ENCODE peak calls at places on chromosome 7, in ten cellular contexts. Q, L, U, B, P, I, G, Z, K and R are unnamed samples.
A peak's percentile ranks its signal among the peaks of the same experiment; 100 is the strongest.

GRCh38 chr7:37357277-37357996 is 91.2 kb downstream of the ELMO1 start:
- DNase-seq in I (no peak), U (no peak), G (no peak), P (no peak), Z (no peak), L (no peak), Q (no peak), K (no peak), B (no peak), R (no peak)

GRCh38 chr7:22566592-22566991 is 66.6 kb upstream of the STEAP1B start:
- DNase-seq in G (no peak), Q (no peak), K (no peak), I (no peak), P (no peak), U (no peak), B (no peak), L (no peak), Z (no peak), R (no peak)

GRCh38 chr7:25781704-25782103 is 370.3 kb upstream of the NFE2L3 start:
- DNase-seq in L (no peak), Z (no peak), G (no peak), K (no peak), P (no peak), U (no peak), Q (no peak), I (no peak), B (no peak), R (no peak)

GRCh38 chr7:156218544-156219306 is 406.5 kb upstream of the SHH start:
- DNase-seq in Q (no peak), I (no peak), P (no peak), B (no peak), U (no peak), Z (no peak), L (no peak), K (no peak), G (no peak), R (no peak)

GRCh38 chr7:79507161-79507560 is 53.7 kb upstream of the MAGI2 start:
- DNase-seq in Q (no peak), I (no peak), K (no peak), U (no peak), L (no peak), Z (no peak), G (no peak), P (no peak), B (no peak), R (no peak)

GRCh38 chr7:76234282-76234584 is 32.5 kb downstream of the SRRM3 start:
- DNase-seq in Q (no peak), G (no peak), L (no peak), P (no peak), Z (no peak), K (no peak), B (no peak), U (no peak), I (no peak), R (no peak)

GRCh38 chr7:65750511-65751344 is 122.1 kb upstream of the VKORC1L1 start:
- DNase-seq in Z (peak; percentile 81), P (peak; percentile 91), U (peak; percentile 92), I (peak; percentile 87), Q (peak; percentile 93), G (peak; percentile 93), K (peak; percentile 84), B (peak; percentile 94), L (peak; percentile 83), R (peak; percentile 91)

GRCh38 chr7:148747274-148747673 is 48.6 kb downstream of the CUL1 start:
- DNase-seq in U (peak; percentile 92), L (peak; percentile 38), B (no peak), K (no peak), Q (no peak), I (no peak), G (no peak), Z (no peak), P (no peak), R (peak; percentile 30)

GRCh38 chr7:42915356-42915755 is 3.5 kb upstream of the C7orf25 start:
- DNase-seq in P (no peak), I (no peak), K (peak; percentile 39), B (no peak), Z (no peak), Q (no peak), L (no peak), U (no peak), G (no peak), R (no peak)

GRCh38 chr7:30475580-30475979 is 3.0 kb downstream of the NOD1 start:
- DNase-seq in Z (no peak), L (no peak), I (no peak), U (no peak), G (no peak), Q (no peak), P (no peak), B (no peak), K (no peak), R (peak; percentile 67)

GRCh38 chr7:30476401-30477145 is 2.0 kb downstream of the NOD1 start:
- DNase-seq in I (no peak), Z (no peak), P (no peak), K (no peak), U (no peak), B (no peak), L (no peak), G (peak; percentile 59), Q (no peak), R (peak; percentile 53)

GRCh38 chr7:30474485-30474884 is 4.1 kb downstream of the NOD1 start:
- DNase-seq in Q (no peak), P (no peak), K (no peak), G (no peak), B (no peak), L (no peak), Z (no peak), I (no peak), U (no peak), R (no peak)

GRCh38 chr7:30474893-30475292 is 3.7 kb downstream of the NOD1 start:
- DNase-seq in G (no peak), L (no peak), I (no peak), B (no peak), P (no peak), Z (no peak), K (peak; percentile 84), U (no peak), Q (no peak), R (no peak)

GRCh38 chr7:30478349-30479228 is at the start of gene NOD1:
- DNase-seq in I (peak; percentile 60), Z (peak; percentile 55), Q (peak; percentile 87), P (peak; percentile 85), B (peak; percentile 86), L (peak; percentile 51), U (peak; percentile 77), G (peak; percentile 58), K (peak; percentile 63), R (peak; percentile 77)
- TF ChIP-seq CTCF in I (no peak), Z (peak; percentile 20), Q (peak; percentile 18), P (peak; percentile 37), B (no peak), L (peak; percentile 35), U (peak; percentile 33), G (no peak), K (no peak), R (no peak)

DNA sequence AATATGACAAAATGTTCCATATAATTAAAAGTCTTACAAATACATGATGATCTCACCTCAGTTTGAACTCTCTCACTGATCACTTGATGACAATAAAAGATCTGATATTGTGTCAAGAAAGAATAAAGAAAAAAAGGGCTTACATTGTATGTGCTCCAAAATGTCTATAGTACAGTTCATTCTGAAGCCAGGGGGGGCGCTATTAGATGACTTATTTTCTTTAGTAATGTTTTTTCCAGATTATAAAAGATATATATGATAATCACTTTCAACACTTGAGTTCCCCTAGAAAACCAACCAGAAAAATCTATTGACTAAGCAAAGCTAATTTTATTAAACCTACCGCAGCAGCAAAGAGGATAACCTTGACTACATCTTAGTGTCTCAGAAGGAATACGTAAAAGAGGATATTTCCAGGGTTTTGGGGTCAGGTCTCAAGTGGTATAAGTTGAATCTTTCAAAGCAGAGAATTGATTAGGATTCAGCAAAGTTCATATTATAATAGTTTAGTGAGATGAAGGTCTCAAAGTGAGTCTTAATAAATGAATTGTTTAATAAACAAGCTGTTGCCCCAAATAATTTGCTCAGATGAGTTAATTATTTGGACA is 55.8 kb downstream of the PTN start:
- DNase-seq in B (no peak), U (no peak), P (no peak), L (no peak), G (no peak), K (peak; percentile 12), Z (peak; percentile 40), Q (no peak), I (no peak), R (no peak)
- TF ChIP-seq CTCF in B (peak; percentile 15), U (peak; percentile 80), P (no peak), L (peak; percentile 48), G (no peak), K (peak; percentile 44), Z (peak; percentile 38), Q (no peak), I (no peak), R (peak; percentile 33)

DNA sequence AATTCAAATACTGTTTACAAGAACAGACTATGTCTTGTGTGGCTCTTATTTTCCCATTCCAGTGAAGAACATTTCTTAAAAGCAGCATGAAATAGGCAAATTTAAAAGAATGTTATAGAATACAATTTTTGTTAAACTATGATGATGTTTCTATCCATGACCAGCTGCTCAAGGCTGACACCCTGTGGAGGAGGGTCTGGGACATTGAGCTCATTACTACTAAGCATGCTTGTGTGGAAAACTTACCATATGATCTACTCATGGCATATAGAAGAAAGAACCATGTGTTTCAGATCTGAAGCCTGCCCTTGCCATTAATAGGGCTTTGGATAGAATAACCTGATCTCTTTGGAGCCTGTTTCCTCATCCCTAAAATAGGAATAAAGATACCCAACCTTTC is 125.0 kb downstream of the FOXP2 start:
- DNase-seq in B (no peak), P (no peak), Z (peak; percentile 55), K (peak; percentile 35), I (no peak), U (no peak), Q (no peak), L (no peak), G (no peak), R (peak; percentile 46)
- TF ChIP-seq CTCF in B (no peak), P (peak; percentile 39), Z (peak; percentile 81), K (peak; percentile 51), I (no peak), U (peak; percentile 42), Q (peak; percentile 42), L (peak; percentile 44), G (no peak), R (no peak)

DNA sequence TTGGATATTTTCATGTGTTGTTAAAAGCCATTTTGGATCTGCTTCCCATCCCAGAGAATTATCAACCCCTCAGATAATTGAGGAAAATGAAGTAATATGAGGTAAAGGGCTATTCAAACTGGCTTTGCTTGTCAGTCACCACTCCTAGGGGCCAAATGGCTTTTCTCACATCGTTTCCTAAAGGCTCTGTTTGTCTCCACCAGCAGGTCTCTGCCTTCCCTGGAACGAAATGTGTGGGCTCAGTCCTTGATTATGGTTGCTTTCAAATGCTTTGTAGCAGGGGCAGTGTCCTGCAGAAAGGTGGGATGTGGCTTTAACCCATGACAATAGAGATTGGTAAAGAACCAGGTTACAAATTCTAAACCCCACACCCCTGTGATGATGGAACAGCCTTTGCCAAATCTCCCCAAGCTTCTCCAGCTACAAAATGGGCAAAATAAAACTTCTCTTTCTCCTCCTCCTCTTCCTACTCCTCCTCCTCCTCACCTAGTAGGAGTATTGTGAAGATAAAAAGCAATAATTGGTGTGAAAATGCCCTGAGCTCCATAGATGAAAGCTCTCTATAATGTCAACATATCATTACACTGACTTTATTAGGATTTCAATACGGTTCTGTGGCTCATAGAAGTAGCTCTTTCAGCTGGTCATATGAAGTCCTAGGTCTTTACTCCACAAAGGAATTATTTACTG is 127.6 kb downstream of the CHN2 start:
- DNase-seq in G (no peak), U (no peak), Q (no peak), Z (no peak), B (no peak), P (no peak), L (no peak), K (no peak), I (no peak), R (no peak)
- TF ChIP-seq CTCF in G (no peak), U (no peak), Q (no peak), Z (no peak), B (no peak), P (no peak), L (no peak), K (no peak), I (no peak), R (no peak)